ENCODE peak calls at places on chromosomes 16 and 17, in seven cellular contexts. Q, R, A, H, L, Y and C are unnamed samples.

GRCh38 chr17:75271955-75272847 is 1.2 kb upstream of the MIF4GD start:
- DNase-seq in Q (no peak), R (no peak), A (no peak), H (peak; percentile 75), L (no peak), Y (no peak), C (peak; percentile 51)

GRCh38 chr17:67998466-67998865 is 2.2 kb upstream of the C17orf58 start:
- DNase-seq in Q (no peak), R (no peak), A (no peak), H (no peak), L (no peak), Y (no peak), C (no peak)

GRCh38 chr16:73057369-73058210 is 9.7 kb upstream of the ZFHX3 start:
- DNase-seq in Q (no peak), R (no peak), A (peak; percentile 62), H (peak; percentile 54), L (peak; percentile 19), Y (peak; percentile 18), C (peak; percentile 39)

GRCh38 chr17:39617446-39618251 is 9.1 kb upstream of the PPP1R1B start:
- DNase-seq in Q (peak; percentile 38), R (no peak), A (peak; percentile 100), H (peak; percentile 72), L (peak; percentile 86), Y (peak; percentile 77), C (peak; percentile 67)

GRCh38 chr16:19088341-19088916 is 21.0 kb downstream of the COQ7 start:
- DNase-seq in Q (no peak), R (no peak), A (no peak), H (no peak), L (no peak), Y (no peak), C (no peak)

GRCh38 chr17:36940313-36941264 is 3.3 kb downstream of the LHX1 start:
- DNase-seq in Q (no peak), R (no peak), A (no peak), H (no peak), L (no peak), Y (no peak), C (no peak)

GRCh38 chr17:65388911-65389310 is 172.5 kb downstream of the AXIN2 start:
- DNase-seq in Q (no peak), R (no peak), A (no peak), H (no peak), L (no peak), Y (no peak), C (peak; percentile 21)

GRCh38 chr16:65176603-65177002 is 54.7 kb upstream of the CDH11 start:
- DNase-seq in Q (no peak), R (peak; percentile 80), A (no peak), H (no peak), L (no peak), Y (no peak), C (peak; percentile 91)

GRCh38 chr16:53913082-53913870 is 209.3 kb downstream of the FTO start:
- DNase-seq in Q (no peak), R (peak; percentile 63), A (no peak), H (peak; percentile 42), L (peak; percentile 28), Y (peak; percentile 61), C (peak; percentile 88)

GRCh38 chr17:41812176-41813038 is at the start of gene FKBP10:
- DNase-seq in Q (no peak), R (peak; percentile 74), A (peak; percentile 69), H (peak; percentile 83), L (peak; percentile 76), Y (peak; percentile 73), C (peak; percentile 82)

GRCh38 chr16:53872248-53873221 is 168.6 kb downstream of the FTO start:
- DNase-seq in Q (no peak), R (peak; percentile 88), A (no peak), H (no peak), L (no peak), Y (no peak), C (peak; percentile 57)

GRCh38 chr16:70520612-70521297 is 2.6 kb downstream of the COG4 start:
- DNase-seq in Q (no peak), R (no peak), A (no peak), H (no peak), L (no peak), Y (no peak), C (peak; percentile 43)

GRCh38 chr17:48520631-48521045 is 10.2 kb downstream of the HOXB1 start:
- DNase-seq in Q (no peak), R (no peak), A (no peak), H (no peak), L (no peak), Y (no peak), C (peak; percentile 43)

GRCh38 chr16:4746991-4747574 is 12.7 kb downstream of the DNAAF8 start:
- DNase-seq in Q (no peak), R (no peak), A (no peak), H (no peak), L (no peak), Y (no peak), C (no peak)

GRCh38 chr16:81276323-81276722 is 37.8 kb downstream of the BCO1 start:
- DNase-seq in Q (no peak), R (no peak), A (no peak), H (no peak), L (no peak), Y (no peak), C (no peak)

GRCh38 chr17:76480676-76481075 is 13.3 kb downstream of the AANAT start:
- DNase-seq in Q (no peak), R (no peak), A (no peak), H (no peak), L (no peak), Y (no peak), C (peak; percentile 28)

GRCh38 chr16:26697826-26698225 is 368.9 kb upstream of the C16orf82 start:
- DNase-seq in Q (no peak), R (no peak), A (no peak), H (no peak), L (no peak), Y (peak; percentile 2), C (no peak)

GRCh38 chr17:63833026-63833740 is 5.7 kb upstream of the FTSJ3 start:
- DNase-seq in Q (no peak), R (no peak), A (no peak), H (no peak), L (no peak), Y (no peak), C (no peak)